ENCODE peak calls at places on chromosomes 2 and 18, in six cellular contexts. H, W, J, L, A and M are unnamed samples. For H3K4me1, the result is how much of the 10 kb centered on the place peaks cover.

GRCh38 chr2:130728007-130728454 is 839 bp upstream of the GPR148 start:
- DNase-seq in H (no peak), W (no peak), J (no peak), L (peak), A (no peak), M (peak)

GRCh38 chr18:26547302-26548143 is 830 bp downstream of the KCTD1 start:
- DNase-seq in H (peak), W (peak), J (no peak), L (peak), A (peak), M (peak)

GRCh38 chr18:76441002-76441667 is 53.9 kb downstream of the ZNF516 start:
- DNase-seq in H (no peak), W (no peak), J (no peak), L (no peak), A (no peak), M (no peak)

GRCh38 chr2:85822766-85823165 is 66.0 kb downstream of the ST3GAL5 start:
- DNase-seq in H (no peak), W (no peak), J (no peak), L (no peak), A (no peak), M (no peak)

GRCh38 chr2:104388296-104388695 is 465.6 kb upstream of the POU3F3 start:
- DNase-seq in H (no peak), W (no peak), J (no peak), L (peak), A (no peak), M (no peak)

GRCh38 chr2:68948695-68949094 is 4.0 kb downstream of the GKN2 start:
- DNase-seq in H (no peak), W (no peak), J (no peak), L (no peak), A (no peak), M (no peak)

GRCh38 chr2:68193774-68194372 is 36.2 kb downstream of the PNO1 start:
- DNase-seq in H (peak), W (no peak), J (no peak), L (peak), A (no peak), M (no peak)

GRCh38 chr2:26561918-26562810 is 79.0 kb downstream of the CIB4 start:
- DNase-seq in H (no peak), W (peak), J (peak), L (peak), A (no peak), M (no peak)

GRCh38 chr2:38075436-38076249 is at the start of gene CYP1B1:
- DNase-seq in H (no peak), W (no peak), J (no peak), L (peak), A (no peak), M (no peak)

GRCh38 chr18:74251297-74252031 is 40.3 kb downstream of the CYB5A start:
- DNase-seq in H (peak), W (no peak), J (no peak), L (peak), A (no peak), M (no peak)

GRCh38 chr2:234308814-234309195 is 188.1 kb downstream of the ARL4C start:
- DNase-seq in H (peak), W (no peak), J (no peak), L (peak), A (no peak), M (peak)

GRCh38 chr2:44930274-44930826 is 11.2 kb upstream of the SIX3 start:
- DNase-seq in H (no peak), W (peak), J (no peak), L (no peak), A (no peak), M (no peak)

GRCh38 chr2:74741651-74742050 is 87.6 kb downstream of the SEMA4F start:
- DNase-seq in H (no peak), W (no peak), J (no peak), L (no peak), A (no peak), M (no peak)

GRCh38 chr2:172437419-172438063 is 10.2 kb downstream of the ITGA6 start:
- DNase-seq in H (no peak), W (no peak), J (no peak), L (no peak), A (no peak), M (peak)
- H3K4me1 ChIP-seq in H (under half), W (under half), J (under half), L (under half), A (under half), M (under half)

GRCh38 chr2:111173338-111173737 is 52.6 kb downstream of the BCL2L11 start:
- DNase-seq in H (no peak), W (no peak), J (no peak), L (no peak), A (no peak), M (no peak)

GRCh38 chr2:111176867-111177266 is 56.2 kb downstream of the BCL2L11 start:
- DNase-seq in H (no peak), W (no peak), J (no peak), L (no peak), A (no peak), M (no peak)

GRCh38 chr2:111176388-111176787 is 55.7 kb downstream of the BCL2L11 start:
- DNase-seq in H (no peak), W (no peak), J (no peak), L (no peak), A (no peak), M (no peak)

GRCh38 chr2:111173856-111174255 is 53.1 kb downstream of the BCL2L11 start:
- DNase-seq in H (no peak), W (no peak), J (no peak), L (no peak), A (no peak), M (no peak)

DNA sequence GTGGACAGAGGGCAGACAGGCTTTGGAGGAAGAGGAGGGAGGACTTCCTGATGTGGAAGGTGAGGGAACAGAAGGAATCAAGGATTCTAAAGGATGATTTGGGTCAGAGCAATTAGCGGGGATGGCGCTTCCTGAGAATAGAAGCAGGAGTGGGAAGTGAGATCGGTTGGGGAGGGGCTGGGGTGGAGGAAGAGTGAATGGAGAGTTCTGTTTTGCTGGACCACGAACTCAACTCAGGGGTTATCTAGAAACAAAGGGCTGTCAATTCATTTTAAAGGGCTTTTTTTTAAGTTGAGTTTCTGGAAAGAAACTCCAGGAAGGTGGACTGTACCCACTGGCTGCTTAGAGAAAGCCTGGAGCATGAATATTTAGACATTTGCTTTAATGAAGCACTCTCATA is 54.9 kb downstream of the BCL2L11 start:
- DNase-seq in H (no peak), W (no peak), J (no peak), L (no peak), A (no peak), M (no peak)
- H2AFZ ChIP-seq in H (no peak), W (no peak), J (no peak), L (no peak), A (no peak), M (no peak)

DNA sequence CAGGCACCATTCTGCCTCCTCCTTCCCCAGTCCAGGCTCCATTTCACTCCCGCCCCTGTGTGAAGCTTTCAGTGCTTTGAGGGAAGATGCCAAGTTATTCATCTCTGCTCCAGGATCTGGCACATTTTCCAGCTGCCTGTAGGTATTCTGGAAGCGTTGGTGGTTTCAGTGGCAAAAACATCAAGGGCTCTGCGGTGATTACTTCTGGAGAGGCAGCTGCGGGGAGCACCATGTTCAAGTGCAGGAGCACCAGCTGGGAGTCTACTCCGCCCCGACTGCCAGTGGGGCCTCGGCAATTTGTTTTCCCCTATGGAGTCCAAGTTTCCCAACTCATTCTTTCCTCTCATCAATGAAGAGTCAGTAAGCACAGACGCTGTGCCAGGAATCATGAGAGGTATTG is 211.7 kb downstream of the CLIP4 start:
- DNase-seq in H (no peak), W (no peak), J (no peak), L (peak), A (no peak), M (no peak)
- H3K4me1 ChIP-seq in H (under half), W (under half), J (under half), L (under half), A (under half), M (under half)

DNA sequence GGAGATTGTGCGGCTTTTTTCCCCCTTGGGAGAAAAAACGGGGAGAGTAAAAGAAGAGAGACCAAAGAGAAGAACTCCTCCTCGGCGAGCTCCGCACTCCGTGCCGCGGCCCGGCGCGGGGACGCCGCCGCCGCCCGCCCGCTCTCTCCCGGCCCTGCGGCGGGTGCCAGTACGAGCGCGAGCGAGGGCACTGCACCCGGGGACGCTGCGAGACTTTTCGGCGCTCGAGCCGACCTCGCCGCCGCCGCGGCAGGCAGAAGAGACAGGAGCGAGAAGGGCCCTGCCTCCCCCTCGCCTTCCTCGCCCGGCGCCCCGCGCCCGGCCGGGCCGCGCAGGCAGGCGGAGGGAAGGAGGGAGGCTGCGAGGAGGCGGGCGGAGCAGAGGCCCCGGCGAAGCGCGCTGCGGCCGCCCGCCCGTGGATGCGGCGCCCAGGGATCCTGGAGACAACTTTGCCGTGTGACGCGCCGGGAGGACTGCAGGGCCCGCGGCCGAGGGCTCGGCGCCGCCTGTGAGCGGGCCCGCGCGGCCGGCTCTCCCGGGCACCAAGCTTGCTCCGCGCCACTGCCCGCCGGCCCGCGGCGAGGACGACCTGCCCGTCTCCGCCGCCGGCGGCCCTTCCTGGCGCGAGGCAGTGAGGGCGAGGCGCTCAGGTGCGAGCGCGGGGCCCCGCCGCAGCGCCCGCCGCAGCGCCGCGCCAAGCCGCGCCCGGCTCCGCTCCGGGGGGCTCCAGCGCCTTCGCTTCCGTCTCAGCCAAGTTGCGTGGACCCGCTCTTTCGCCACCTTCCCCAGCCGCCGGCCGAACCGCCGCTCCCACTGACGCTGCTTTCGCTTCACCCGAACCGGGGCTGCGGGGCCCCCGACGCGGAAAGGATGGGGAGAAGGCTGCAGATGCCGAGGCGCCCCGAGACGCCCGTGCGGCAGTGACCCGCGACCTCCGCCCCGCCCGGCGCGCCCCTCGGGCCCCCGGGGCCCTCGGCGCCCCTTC is 653 bp upstream of the INHBB start:
- DNase-seq in H (no peak), W (no peak), J (no peak), L (no peak), A (no peak), M (no peak)
- H2AFZ ChIP-seq in H (peak), W (no peak), J (no peak), L (peak), A (peak), M (no peak)

GRCh38 chr18:3593381-3593903 is 143.5 kb downstream of the TGIF1 start:
- DNase-seq in H (peak), W (no peak), J (peak), L (peak), A (peak), M (no peak)
- H3K4me1 ChIP-seq in H (under half), W (under half), J (half or more), L (under half), A (under half), M (half or more)

GRCh38 chr2:142824756-142825155 is 52.7 kb upstream of the KYNU start:
- DNase-seq in H (peak), W (no peak), J (no peak), L (peak), A (no peak), M (no peak)

GRCh38 chr2:142827170-142827569 is 50.3 kb upstream of the KYNU start:
- DNase-seq in H (no peak), W (no peak), J (no peak), L (no peak), A (no peak), M (no peak)

GRCh38 chr2:142825861-142826260 is 51.6 kb upstream of the KYNU start:
- DNase-seq in H (no peak), W (no peak), J (no peak), L (peak), A (no peak), M (no peak)

GRCh38 chr2:142819411-142819810 is 58.1 kb upstream of the KYNU start:
- DNase-seq in H (no peak), W (no peak), J (no peak), L (peak), A (no peak), M (no peak)

DNA sequence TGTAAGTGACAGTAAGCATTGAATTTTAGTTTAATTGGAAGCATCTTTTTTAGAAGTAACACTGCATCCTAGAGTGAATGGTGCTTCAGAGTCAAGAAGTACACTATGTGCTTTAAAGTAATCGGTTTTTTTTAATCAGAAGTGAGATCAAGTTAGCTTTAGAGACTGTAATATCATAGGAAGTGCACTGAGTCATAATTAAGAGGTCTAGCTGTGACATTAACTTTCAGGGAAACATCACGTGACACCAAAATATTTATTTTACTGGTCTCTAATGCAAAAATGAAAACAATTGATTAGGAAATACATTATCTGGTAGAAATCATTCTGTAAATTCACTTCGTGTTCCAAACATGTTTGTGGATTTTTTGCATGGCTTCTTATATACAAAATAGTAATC is 55.3 kb upstream of the KYNU start:
- DNase-seq in H (no peak), W (no peak), J (no peak), L (no peak), A (no peak), M (no peak)
- H2AFZ ChIP-seq in H (no peak), W (no peak), J (no peak), L (no peak), A (no peak), M (no peak)

DNA sequence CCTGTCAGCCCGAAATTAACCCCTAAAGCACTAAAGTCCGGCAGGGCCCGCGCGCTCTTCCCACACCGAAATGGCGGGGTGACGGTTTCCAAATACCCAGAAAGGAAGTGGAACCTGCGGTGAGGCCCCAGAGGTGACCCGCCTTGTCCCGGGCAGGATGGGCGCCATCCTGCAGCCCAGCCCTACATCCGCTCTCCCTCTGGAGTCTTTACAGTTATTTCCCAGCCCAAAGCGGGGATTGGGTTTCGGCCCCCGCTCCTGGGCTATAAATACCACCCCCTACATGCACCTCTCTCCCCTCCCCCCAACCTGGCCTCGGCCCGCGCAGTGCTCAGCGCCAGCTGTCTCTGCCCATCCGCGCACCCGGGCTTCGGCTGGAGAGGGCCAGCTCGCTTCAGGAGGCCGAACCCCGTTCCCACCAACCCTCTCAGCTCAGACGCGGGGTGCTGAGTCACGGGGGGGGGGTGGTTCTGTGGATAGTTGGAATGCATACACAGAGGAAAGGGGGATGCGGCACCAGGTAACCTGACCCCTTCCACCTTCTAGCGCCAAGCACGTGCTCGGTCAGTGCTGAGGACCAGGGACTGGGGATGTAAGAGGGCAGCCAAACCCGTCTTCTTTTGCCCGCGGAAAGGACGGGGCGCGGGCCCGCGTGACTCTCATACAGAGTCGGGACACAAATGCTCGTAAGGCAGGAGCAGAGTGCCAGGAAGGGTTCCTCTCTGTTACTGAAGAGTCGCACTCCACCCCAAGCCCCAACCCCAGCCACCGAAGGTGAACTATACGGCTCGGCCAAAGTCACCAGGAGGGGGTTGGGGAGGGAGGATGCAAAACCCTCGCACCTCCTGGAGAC is at the start of gene TUBA4B:
- DNase-seq in H (peak), W (peak), J (peak), L (peak), A (no peak), M (peak)
- H3K4me1 ChIP-seq in H (under half), W (under half), J (under half), L (under half), A (under half), M (half or more)

GRCh38 chr18:60322591-60322990 is 50.0 kb downstream of the MC4R start:
- DNase-seq in H (no peak), W (no peak), J (no peak), L (no peak), A (no peak), M (no peak)

GRCh38 chr18:60331890-60332289 is 40.7 kb downstream of the MC4R start:
- DNase-seq in H (no peak), W (no peak), J (no peak), L (no peak), A (no peak), M (no peak)

GRCh38 chr18:60329131-60329530 is 43.4 kb downstream of the MC4R start:
- DNase-seq in H (no peak), W (no peak), J (no peak), L (no peak), A (no peak), M (no peak)

DNA sequence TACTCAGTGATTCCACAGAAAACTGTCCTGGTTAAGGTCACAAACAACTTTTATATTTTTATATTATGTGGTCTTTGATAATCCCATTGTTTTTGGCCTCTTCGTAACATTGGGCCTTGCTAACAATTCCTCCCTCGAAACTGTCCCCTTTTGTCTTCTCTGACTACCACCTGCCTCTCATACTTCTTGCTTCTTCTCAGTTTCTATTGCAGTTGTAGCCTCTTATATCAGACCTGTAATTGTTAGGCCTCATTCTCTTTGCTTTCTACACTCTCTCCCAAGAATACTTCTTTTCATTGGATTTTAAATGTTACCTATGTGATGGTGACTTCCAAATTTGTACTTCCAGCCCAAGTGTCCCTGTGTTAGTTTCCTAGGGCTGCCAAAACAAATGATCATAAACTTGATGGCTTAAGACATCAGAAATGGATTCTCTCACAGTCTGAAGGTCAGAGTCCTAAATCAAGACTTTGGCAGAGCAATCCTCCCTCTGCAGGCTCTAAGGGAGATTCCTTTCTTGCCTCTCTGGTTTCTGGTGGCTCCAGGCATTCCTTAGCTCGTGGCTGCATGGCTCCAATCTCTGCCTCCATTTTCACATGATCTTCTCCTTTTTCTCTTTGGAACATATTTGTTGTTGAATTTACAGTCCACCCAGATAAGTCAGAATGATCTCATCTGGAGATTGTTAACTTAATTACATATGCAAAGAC is 44.5 kb downstream of the MC4R start:
- DNase-seq in H (no peak), W (no peak), J (no peak), L (no peak), A (no peak), M (no peak)
- H2AFZ ChIP-seq in H (no peak), W (no peak), J (no peak), L (no peak), A (no peak), M (no peak)